ENCODE peak calls at places on chromosome 19, in four cellular contexts. I is OCI-LY7, L is transverse colon, U is tibial artery. V is an unnamed sample. For H3K4me1, the result is how much of the 10 kb centered on the place peaks cover.

GRCh38 chr19:56121180-56122167 is at the start of gene ZNF787:
- DNase-seq in I (peak), L (peak), U (peak), V (peak)

GRCh38 chr19:35959040-35959967 is 23.1 kb downstream of the LRFN3 start:
- DNase-seq in I (no peak), L (peak), U (no peak), V (peak)

GRCh38 chr19:8224394-8225145 is 15.4 kb downstream of the CERS4 start:
- DNase-seq in I (no peak), L (no peak), U (no peak), V (peak)

GRCh38 chr19:48993175-48994034 is at the start of the genes GYS1 and RUVBL2:
- DNase-seq in I (peak), L (peak), U (peak), V (peak)

GRCh38 chr19:48274173-48274572 is 4.3 kb downstream of the ZNF114 start:
- DNase-seq in I (no peak), L (no peak), U (no peak), V (no peak)

GRCh38 chr19:1006711-1007398 is 6.6 kb downstream of the GRIN3B start:
- DNase-seq in I (no peak), L (no peak), U (no peak), V (no peak)

GRCh38 chr19:1648156-1648925 is 4.1 kb downstream of the TCF3 start:
- DNase-seq in I (peak), L (peak), U (no peak), V (no peak)

GRCh38 chr19:15332311-15332996 is at the start of gene BRD4:
- DNase-seq in I (peak), L (peak), U (peak), V (peak)

GRCh38 chr19:30089086-30089665 is 147.1 kb downstream of the URI1 start:
- DNase-seq in I (no peak), L (no peak), U (no peak), V (peak)

GRCh38 chr19:5817218-5817617 is 12.4 kb downstream of the NRTN start:
- DNase-seq in I (no peak), L (no peak), U (no peak), V (no peak)

GRCh38 chr19:4081441-4082129 is 14.9 kb upstream of the ZBTB7A start:
- DNase-seq in I (no peak), L (peak), U (no peak), V (no peak)
- H3K4me1 ChIP-seq in I (under half), L (half or more), U (under half), V (under half)

DNA sequence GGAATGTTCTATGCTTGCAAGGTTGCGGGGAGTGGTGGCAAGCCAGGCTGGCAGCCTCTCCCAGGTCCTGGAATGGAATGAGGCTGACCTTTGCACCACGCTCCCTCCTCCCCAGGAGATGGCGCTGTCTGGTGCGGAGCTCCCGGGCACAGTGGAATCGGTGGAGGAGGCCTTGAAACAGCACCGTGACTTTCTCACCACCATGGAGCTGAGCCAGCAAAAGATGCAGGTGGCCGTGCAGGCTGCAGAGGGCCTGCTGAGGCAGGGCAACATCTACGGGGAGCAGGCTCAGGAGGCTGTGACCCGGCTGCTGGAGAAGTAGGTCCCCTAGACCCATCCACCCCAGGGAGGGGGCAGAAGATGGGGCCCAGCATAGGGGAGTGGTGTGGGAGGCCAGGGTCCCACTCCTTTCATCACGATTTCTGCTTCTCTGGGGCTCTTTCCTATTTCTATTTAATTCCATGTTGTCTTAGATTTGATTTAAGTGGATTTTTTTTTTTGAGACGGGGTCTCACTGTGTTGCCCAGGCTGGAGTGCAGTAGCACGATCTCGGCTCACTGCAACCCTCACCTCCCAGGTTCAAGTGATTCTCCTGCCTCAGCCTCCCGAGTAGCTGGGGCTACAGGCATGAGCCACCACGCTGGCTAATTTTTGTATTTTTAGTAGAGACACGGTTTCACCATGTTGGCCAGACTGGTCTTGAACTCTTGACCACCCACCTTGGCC is 53.2 kb upstream of the SHKBP1 start:
- DNase-seq in I (peak), L (peak), U (no peak), V (peak)
- TF ChIP-seq CTCF in I (peak), L (peak), U (peak), V (peak)

DNA sequence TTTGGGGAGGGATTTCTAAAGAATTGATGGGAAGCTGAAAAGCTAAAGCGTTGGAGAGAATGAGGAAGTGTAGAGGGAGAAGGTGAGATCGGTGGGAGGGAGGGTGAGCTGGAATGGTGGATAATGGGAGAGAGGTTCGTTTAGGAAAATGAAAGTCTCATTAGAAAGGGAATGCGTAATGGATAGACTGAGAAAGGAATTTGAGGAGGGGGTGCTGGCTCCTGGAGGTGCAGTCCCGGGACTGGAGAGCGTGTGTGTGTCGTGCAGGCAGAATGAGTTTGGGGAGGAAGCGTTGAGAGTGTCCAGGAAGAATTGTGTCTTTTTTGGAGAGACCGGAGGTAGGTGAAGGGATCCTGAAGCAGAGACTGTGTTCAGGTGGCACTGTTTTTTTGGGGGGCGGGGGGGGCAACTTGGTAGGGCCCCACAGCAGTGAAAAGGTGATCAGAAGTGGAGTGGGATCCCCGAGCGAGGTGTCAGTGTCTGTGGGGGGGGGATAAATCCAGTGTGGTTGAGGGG is 1.4 kb downstream of the ACTN4 start:
- DNase-seq in I (no peak), L (no peak), U (no peak), V (no peak)
- H3K4me3 ChIP-seq in I (peak), L (peak), U (peak), V (peak)

GRCh38 chr19:40089462-40089861 is 1.3 kb downstream of the ZNF780A start:
- DNase-seq in I (peak), L (no peak), U (no peak), V (no peak)
- H3K4me1 ChIP-seq in I (under half), L (under half), U (under half), V (under half)

DNA sequence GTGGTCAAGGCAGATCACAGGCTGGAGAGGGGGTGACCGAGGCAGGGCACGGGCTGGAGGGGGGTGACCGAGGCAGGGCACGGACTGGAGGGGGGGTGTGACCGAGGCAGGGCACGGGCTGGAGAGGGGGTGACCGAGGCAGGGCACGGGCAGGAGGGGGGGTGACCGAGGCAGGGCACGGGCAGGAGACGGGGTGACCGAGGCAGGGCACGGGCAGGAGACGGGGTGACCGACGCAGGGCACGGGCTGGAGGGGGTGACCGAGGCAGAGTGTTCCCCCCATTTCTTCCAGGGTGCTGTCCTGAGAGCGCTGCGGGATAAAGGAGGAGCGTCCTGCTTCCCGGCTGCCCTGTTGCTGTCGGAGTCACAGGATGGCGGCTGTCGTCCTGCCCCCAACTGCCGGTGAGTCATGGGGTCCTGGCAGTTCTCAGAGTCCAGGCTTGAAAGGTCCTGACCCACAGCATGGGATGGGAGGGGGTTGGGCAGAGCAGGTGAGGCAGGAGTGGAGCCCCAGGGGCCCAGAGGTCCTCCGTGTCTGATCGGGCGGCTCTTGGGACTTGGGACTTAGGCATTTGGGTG is 5.3 kb downstream of the ZNF557 start:
- DNase-seq in I (no peak), L (no peak), U (no peak), V (no peak)
- TF ChIP-seq CTCF in I (no peak), L (no peak), U (no peak), V (no peak)

GRCh38 chr19:9668544-9668943 is 6.4 kb downstream of the ZNF562 start:
- DNase-seq in I (no peak), L (no peak), U (no peak), V (no peak)

GRCh38 chr19:9673912-9674668 is 810 bp downstream of the ZNF562 start:
- DNase-seq in I (peak), L (no peak), U (no peak), V (no peak)

GRCh38 chr19:9674669-9675357 is at the start of gene ZNF562:
- DNase-seq in I (peak), L (peak), U (peak), V (peak)

GRCh38 chr19:9671654-9672053 is 3.2 kb downstream of the ZNF562 start:
- DNase-seq in I (no peak), L (no peak), U (no peak), V (no peak)

GRCh38 chr19:9672893-9673292 is 2.0 kb downstream of the ZNF562 start:
- DNase-seq in I (no peak), L (no peak), U (no peak), V (no peak)
- H3K4me3 ChIP-seq in I (no peak), L (no peak), U (no peak), V (no peak)

GRCh38 chr19:41533691-41534090 is 42.3 kb upstream of the CEACAM21 start:
- DNase-seq in I (no peak), L (no peak), U (no peak), V (no peak)
- H3K4me1 ChIP-seq in I (half or more), L (under half), U (under half), V (under half)

GRCh38 chr19:10270616-10271394 is at the start of gene ICAM1:
- DNase-seq in I (peak), L (peak), U (peak), V (peak)
- TF ChIP-seq CTCF in I (peak), L (peak), U (no peak), V (no peak)

V was measured in psoas muscle.